ENCODE peak calls at places on chromosomes 6 and 20, in five cellular contexts. One of them, this sample, is unnamed.

GRCh38 chr20:1242530-1242929 is 16.7 kb downstream of the RAD21L1 start:
- DNase-seq in brain microvascular endothelial cell: peak
- DNase-seq in adrenal gland: no peak
- DNase-seq in A549: no peak
- DNase-seq in A673: no peak
- DNase-seq in this sample: peak

GRCh38 chr6:169832247-169832948 is 81.0 kb downstream of the ERMARD start:
- DNase-seq in brain microvascular endothelial cell: no peak
- DNase-seq in adrenal gland: peak
- DNase-seq in A673: peak
- DNase-seq in A549: no peak
- DNase-seq in this sample: no peak

GRCh38 chr6:133637874-133638273 is 251.0 kb upstream of the TCF21 start:
- DNase-seq in A673: no peak
- DNase-seq in brain microvascular endothelial cell: no peak
- DNase-seq in adrenal gland: no peak
- DNase-seq in A549: no peak
- DNase-seq in this sample: no peak

GRCh38 chr20:16580127-16580526 is 6.9 kb upstream of the KIF16B start:
- DNase-seq in A673: no peak
- DNase-seq in adrenal gland: no peak
- DNase-seq in brain microvascular endothelial cell: peak
- DNase-seq in A549: no peak
- DNase-seq in this sample: no peak

GRCh38 chr20:31363295-31363694 is 5.1 kb upstream of the DEFB118 start:
- DNase-seq in brain microvascular endothelial cell: no peak
- DNase-seq in adrenal gland: no peak
- DNase-seq in A549: no peak
- DNase-seq in A673: no peak
- DNase-seq in this sample: no peak

GRCh38 chr6:35722121-35722761 is 14.6 kb upstream of the ARMC12 start:
- DNase-seq in adrenal gland: peak
- DNase-seq in A673: no peak
- DNase-seq in A549: no peak
- DNase-seq in brain microvascular endothelial cell: no peak
- DNase-seq in this sample: no peak

GRCh38 chr6:156781882-156782631 is 4.9 kb downstream of the ARID1B start:
- DNase-seq in adrenal gland: no peak
- DNase-seq in A549: no peak
- DNase-seq in brain microvascular endothelial cell: no peak
- DNase-seq in A673: no peak
- DNase-seq in this sample: no peak

GRCh38 chr6:29631860-29632731 is 887 bp downstream of the GABBR1 start:
- DNase-seq in A549: peak
- DNase-seq in A673: peak
- DNase-seq in adrenal gland: peak
- DNase-seq in brain microvascular endothelial cell: no peak
- DNase-seq in this sample: no peak

GRCh38 chr6:2376429-2377355 is 131.3 kb upstream of the GMDS start:
- DNase-seq in brain microvascular endothelial cell: peak
- DNase-seq in A549: peak
- DNase-seq in adrenal gland: no peak
- DNase-seq in A673: no peak
- DNase-seq in this sample: no peak

GRCh38 chr6:161264181-161264580 is 9.7 kb downstream of the AGPAT4 start:
- DNase-seq in A549: no peak
- DNase-seq in adrenal gland: no peak
- DNase-seq in A673: no peak
- DNase-seq in brain microvascular endothelial cell: no peak
- DNase-seq in this sample: no peak

GRCh38 chr6:24497254-24497989 is 2.7 kb downstream of the ALDH5A1 start:
- DNase-seq in A549: no peak
- DNase-seq in adrenal gland: no peak
- DNase-seq in A673: no peak
- DNase-seq in brain microvascular endothelial cell: no peak
- DNase-seq in this sample: no peak

GRCh38 chr6:107819976-107820551 is 4.0 kb downstream of the SCML4 start:
- DNase-seq in A549: no peak
- DNase-seq in A673: no peak
- DNase-seq in brain microvascular endothelial cell: no peak
- DNase-seq in adrenal gland: no peak
- DNase-seq in this sample: no peak

GRCh38 chr6:33279257-33279695 is 2.4 kb downstream of the B3GALT4 start:
- DNase-seq in A673: no peak
- DNase-seq in A549: no peak
- DNase-seq in brain microvascular endothelial cell: no peak
- DNase-seq in adrenal gland: no peak
- DNase-seq in this sample: no peak

GRCh38 chr6:170257376-170257775 is 33.5 kb downstream of the DLL1 start:
- DNase-seq in brain microvascular endothelial cell: no peak
- DNase-seq in adrenal gland: no peak
- DNase-seq in A673: no peak
- DNase-seq in A549: no peak
- DNase-seq in this sample: no peak

GRCh38 chr6:170176621-170177382 is 114.1 kb downstream of the DLL1 start:
- DNase-seq in adrenal gland: no peak
- DNase-seq in A673: no peak
- DNase-seq in brain microvascular endothelial cell: no peak
- DNase-seq in A549: peak
- DNase-seq in this sample: no peak

GRCh38 chr6:103769431-103769830 is 1090.3 kb downstream of the HACE1 start:
- DNase-seq in adrenal gland: no peak
- DNase-seq in A673: peak
- DNase-seq in brain microvascular endothelial cell: no peak
- DNase-seq in A549: no peak
- DNase-seq in this sample: no peak

GRCh38 chr6:128600397-128600951 is 80.1 kb upstream of the PTPRK start:
- DNase-seq in adrenal gland: no peak
- DNase-seq in A549: peak
- DNase-seq in A673: peak
- DNase-seq in brain microvascular endothelial cell: peak
- DNase-seq in this sample: peak

GRCh38 chr6:154123131-154123530 is 84.1 kb downstream of the OPRM1 start:
- DNase-seq in adrenal gland: no peak
- DNase-seq in brain microvascular endothelial cell: no peak
- DNase-seq in A673: no peak
- DNase-seq in A549: no peak
- DNase-seq in this sample: no peak

GRCh38 chr6:19866199-19866872 is 29.2 kb downstream of the ID4 start:
- DNase-seq in brain microvascular endothelial cell: no peak
- DNase-seq in A673: peak
- DNase-seq in A549: no peak
- DNase-seq in adrenal gland: no peak
- DNase-seq in this sample: no peak

GRCh38 chr20:62287759-62288534 is 14.8 kb upstream of the ADRM1 start:
- DNase-seq in adrenal gland: no peak
- DNase-seq in A673: no peak
- DNase-seq in brain microvascular endothelial cell: no peak
- DNase-seq in A549: no peak
- DNase-seq in this sample: no peak

GRCh38 chr20:52746190-52746589 is 226.0 kb upstream of the TSHZ2 start:
- DNase-seq in A549: no peak
- DNase-seq in brain microvascular endothelial cell: no peak
- DNase-seq in adrenal gland: no peak
- DNase-seq in A673: no peak
- DNase-seq in this sample: no peak

GRCh38 chr6:131134950-131135243 is 370 bp upstream of the AKAP7 start:
- DNase-seq in brain microvascular endothelial cell: no peak
- DNase-seq in A549: no peak
- DNase-seq in A673: no peak
- DNase-seq in adrenal gland: no peak
- DNase-seq in this sample: no peak

GRCh38 chr6:25229671-25230321 is 49.4 kb upstream of the CARMIL1 start:
- DNase-seq in adrenal gland: no peak
- DNase-seq in brain microvascular endothelial cell: peak
- DNase-seq in A673: no peak
- DNase-seq in A549: no peak
- DNase-seq in this sample: no peak

GRCh38 chr6:45961125-45961524 is 54.5 kb downstream of the CLIC5 start:
- DNase-seq in A549: no peak
- DNase-seq in adrenal gland: no peak
- DNase-seq in brain microvascular endothelial cell: no peak
- DNase-seq in A673: no peak
- DNase-seq in this sample: no peak

GRCh38 chr20:36264426-36265246 is 28.4 kb downstream of the AAR2 start:
- DNase-seq in A673: no peak
- DNase-seq in brain microvascular endothelial cell: no peak
- DNase-seq in adrenal gland: no peak
- DNase-seq in A549: no peak
- DNase-seq in this sample: no peak
- H3K27ac ChIP-seq in A673: no peak
- H3K27ac ChIP-seq in brain microvascular endothelial cell: no peak
- H3K27ac ChIP-seq in adrenal gland: no peak
- H3K27ac ChIP-seq in A549: no peak
- H3K27ac ChIP-seq in this sample: no peak

GRCh38 chr20:34299925-34300806 is 3.0 kb downstream of the AHCY start:
- DNase-seq in adrenal gland: no peak
- DNase-seq in A549: no peak
- DNase-seq in A673: no peak
- DNase-seq in brain microvascular endothelial cell: no peak
- DNase-seq in this sample: no peak

GRCh38 chr20:34301587-34302311 is 1.4 kb downstream of the AHCY start:
- DNase-seq in A673: no peak
- DNase-seq in brain microvascular endothelial cell: no peak
- DNase-seq in A549: no peak
- DNase-seq in adrenal gland: no peak
- DNase-seq in this sample: no peak

GRCh38 chr20:34302312-34302722 is 838 bp downstream of the AHCY start:
- DNase-seq in brain microvascular endothelial cell: peak
- DNase-seq in adrenal gland: no peak
- DNase-seq in A549: peak
- DNase-seq in A673: no peak
- DNase-seq in this sample: no peak

GRCh38 chr20:34302723-34303528 is at the start of gene AHCY:
- DNase-seq in brain microvascular endothelial cell: peak
- DNase-seq in adrenal gland: peak
- DNase-seq in A549: peak
- DNase-seq in A673: peak
- DNase-seq in this sample: peak

GRCh38 chr20:34300809-34301586 is 2.2 kb downstream of the AHCY start:
- DNase-seq in brain microvascular endothelial cell: no peak
- DNase-seq in A549: no peak
- DNase-seq in A673: no peak
- DNase-seq in adrenal gland: no peak
- DNase-seq in this sample: no peak
- H3K4me3 ChIP-seq in brain microvascular endothelial cell: no peak
- H3K4me3 ChIP-seq in A549: peak
- H3K4me3 ChIP-seq in A673: peak
- H3K4me3 ChIP-seq in adrenal gland: no peak
- H3K4me3 ChIP-seq in this sample: no peak

GRCh38 chr20:63690898-63691710 is 5.3 kb upstream of the TNFRSF6B start:
- DNase-seq in brain microvascular endothelial cell: no peak
- DNase-seq in adrenal gland: no peak
- DNase-seq in A673: no peak
- DNase-seq in A549: no peak
- DNase-seq in this sample: no peak

GRCh38 chr20:63693975-63694595 is 2.4 kb upstream of the TNFRSF6B start:
- DNase-seq in A549: no peak
- DNase-seq in A673: no peak
- DNase-seq in adrenal gland: peak
- DNase-seq in brain microvascular endothelial cell: no peak
- DNase-seq in this sample: no peak

GRCh38 chr20:63693079-63693974 is 3.1 kb upstream of the TNFRSF6B start:
- DNase-seq in brain microvascular endothelial cell: no peak
- DNase-seq in A549: no peak
- DNase-seq in A673: no peak
- DNase-seq in adrenal gland: no peak
- DNase-seq in this sample: no peak

GRCh38 chr20:63691711-63692435 is 4.6 kb upstream of the TNFRSF6B start:
- DNase-seq in brain microvascular endothelial cell: no peak
- DNase-seq in A549: no peak
- DNase-seq in A673: no peak
- DNase-seq in adrenal gland: no peak
- DNase-seq in this sample: no peak

GRCh38 chr20:63692436-63693078 is 3.9 kb upstream of the TNFRSF6B start:
- DNase-seq in brain microvascular endothelial cell: no peak
- DNase-seq in A549: no peak
- DNase-seq in A673: no peak
- DNase-seq in adrenal gland: peak
- DNase-seq in this sample: no peak
- TF ChIP-seq CTCF in brain microvascular endothelial cell: peak
- TF ChIP-seq CTCF in A549: no peak
- TF ChIP-seq CTCF in A673: no peak
- TF ChIP-seq CTCF in adrenal gland: no peak
- TF ChIP-seq CTCF in this sample: peak

GRCh38 chr20:4173142-4173541 is 157.8 kb upstream of the RNF24 start:
- DNase-seq in adrenal gland: no peak
- DNase-seq in brain microvascular endothelial cell: no peak
- DNase-seq in A549: no peak
- DNase-seq in A673: no peak
- DNase-seq in this sample: no peak

GRCh38 chr20:4169360-4170214 is 154.2 kb upstream of the RNF24 start:
- DNase-seq in A673: no peak
- DNase-seq in A549: no peak
- DNase-seq in brain microvascular endothelial cell: no peak
- DNase-seq in adrenal gland: no peak
- DNase-seq in this sample: no peak

GRCh38 chr20:4167261-4168004 is 152.1 kb upstream of the RNF24 start:
- DNase-seq in brain microvascular endothelial cell: no peak
- DNase-seq in adrenal gland: no peak
- DNase-seq in A549: no peak
- DNase-seq in A673: no peak
- DNase-seq in this sample: no peak

GRCh38 chr20:4171538-4172116 is 156.3 kb upstream of the RNF24 start:
- DNase-seq in A549: no peak
- DNase-seq in brain microvascular endothelial cell: peak
- DNase-seq in adrenal gland: no peak
- DNase-seq in A673: no peak
- DNase-seq in this sample: no peak

DNA sequence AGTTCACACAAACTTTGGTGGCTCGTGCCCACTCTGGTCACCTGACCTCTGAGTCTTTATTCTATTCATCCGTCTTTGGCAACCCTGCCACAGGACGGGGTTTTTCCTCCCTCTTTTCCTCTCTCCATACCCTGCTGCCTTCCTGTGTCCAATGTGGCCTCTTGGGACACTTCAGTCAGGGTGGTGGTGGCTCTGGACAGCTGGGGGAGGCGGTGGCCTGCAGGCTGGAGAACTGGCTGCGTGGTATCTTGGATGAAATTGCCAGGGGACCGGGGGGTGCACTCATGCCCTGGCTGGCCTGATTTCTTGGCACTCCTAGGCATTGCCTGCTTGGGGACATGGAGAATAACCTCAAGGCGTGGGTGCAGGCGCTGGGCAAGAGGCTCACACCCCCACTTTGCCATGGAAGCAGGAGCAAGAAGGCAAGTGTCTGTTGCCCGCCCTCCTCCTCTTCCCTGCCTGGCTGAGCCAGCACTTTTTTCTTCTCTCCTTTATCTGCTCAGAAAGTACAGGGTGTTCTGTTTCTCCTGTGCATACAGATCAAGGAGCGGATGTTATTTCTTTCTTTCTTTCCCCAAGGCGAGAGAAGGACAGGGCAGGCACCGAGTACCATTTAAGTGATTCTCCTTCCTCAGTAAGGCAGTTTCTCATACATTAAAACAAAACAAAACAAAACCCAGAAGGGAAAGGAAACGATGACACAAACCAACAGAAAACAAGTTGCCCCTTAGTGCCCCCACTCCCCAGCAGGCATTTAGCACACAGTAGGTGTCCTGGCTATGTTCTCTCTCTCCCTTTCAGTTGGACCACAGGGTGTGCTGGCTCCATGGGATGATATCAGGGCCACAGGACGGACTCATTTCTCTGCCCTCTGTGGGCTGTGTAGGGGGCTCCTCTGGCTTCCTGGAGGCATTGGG is 155.5 kb upstream of the RNF24 start:
- DNase-seq in A673: no peak
- DNase-seq in A549: no peak
- DNase-seq in brain microvascular endothelial cell: peak
- DNase-seq in adrenal gland: no peak
- DNase-seq in this sample: no peak
- H3K27ac ChIP-seq in A673: no peak
- H3K27ac ChIP-seq in A549: peak
- H3K27ac ChIP-seq in brain microvascular endothelial cell: peak
- H3K27ac ChIP-seq in adrenal gland: no peak
- H3K27ac ChIP-seq in this sample: no peak

This sample was measured in AG04450.